ENCODE peak calls at places on chromosomes 3 and 15, in four cellular contexts. U is NAMALWA, K is NCI-H460, V is heart right ventricle. N is an unnamed sample.

GRCh38 chr3:184748219-184749135 is 36.6 kb upstream of the MAGEF1 start:
- DNase-seq in K (peak; percentile 11), V (no peak), U (peak; percentile 30), N (no peak)

GRCh38 chr15:99429681-99430081 is 136.1 kb upstream of the MEF2A start:
- DNase-seq in V (no peak), U (no peak), K (no peak), N (no peak)

GRCh38 chr3:99838755-99839154 is 21.1 kb downstream of the CMSS1 start:
- DNase-seq in K (no peak), U (no peak), V (no peak), N (no peak)

GRCh38 chr3:72960812-72961518 is 35.6 kb upstream of the PPP4R2 start:
- DNase-seq in V (peak; percentile 77), U (no peak), K (no peak), N (peak; percentile 11)

GRCh38 chr3:63948995-63949394 is 36.8 kb upstream of the SCAANT1 start:
- DNase-seq in K (no peak), U (no peak), V (no peak), N (no peak)

GRCh38 chr3:196670335-196670734 is 30.8 kb downstream of the NRROS start:
- DNase-seq in K (no peak), U (no peak), V (no peak), N (no peak)

GRCh38 chr3:180295811-180296210 is 259.1 kb upstream of the PEX5L start:
- DNase-seq in K (no peak), V (no peak), U (no peak), N (peak; percentile 72)

GRCh38 chr3:45486136-45486535 is 97.8 kb downstream of the LARS2 start:
- DNase-seq in V (no peak), K (no peak), U (no peak), N (no peak)

GRCh38 chr3:136343873-136344281 is 93.7 kb downstream of the PCCB start:
- DNase-seq in V (peak; percentile 78), U (no peak), K (peak; percentile 43), N (peak; percentile 89)

GRCh38 chr3:21786454-21786829 is 35.4 kb upstream of the ZNF385D start:
- DNase-seq in U (no peak), V (no peak), K (no peak), N (no peak)

GRCh38 chr15:90883971-90884718 is at the start of gene FES:
- DNase-seq in K (no peak), V (peak; percentile 82), U (no peak), N (peak; percentile 77)

GRCh38 chr3:114659109-114660081 is 365.6 kb downstream of the TIGIT start:
- DNase-seq in K (no peak), V (peak; percentile 28), U (no peak), N (no peak)

GRCh38 chr3:70824785-70825184 is 512.3 kb upstream of the MDFIC2 start:
- DNase-seq in K (no peak), U (no peak), V (no peak), N (no peak)

GRCh38 chr3:33001889-33002288 is 50.4 kb downstream of the CCR4 start:
- DNase-seq in V (no peak), U (peak; percentile 30), K (no peak), N (no peak)

GRCh38 chr15:80736571-80736970 is 41.5 kb downstream of the ABHD17C start:
- DNase-seq in U (no peak), V (no peak), K (no peak), N (no peak)

GRCh38 chr3:160921020-160921635 is 165.1 kb downstream of the PPM1L start:
- DNase-seq in K (peak; percentile 27), U (peak; percentile 61), V (peak; percentile 18), N (no peak)

GRCh38 chr3:8539419-8539818 is 37.8 kb downstream of the LMCD1 start:
- DNase-seq in K (no peak), U (no peak), V (no peak), N (no peak)

N was measured in pancreas.